ENCODE peak calls at places on chromosomes 11 and 22, in nine cellular contexts. O is tibial nerve, K is BE2C, X is cardiac muscle cell, E is hepatocyte, V is heart right ventricle, B is fibroblast of the aortic adventitia, C is cardiac fibroblast, D is uterus. M is an unnamed sample.

GRCh38 chr11:57343825-57344224 is 5.7 kb downstream of the P2RX3 start:
- DNase-seq in O (no peak), K (no peak), X (peak; percentile 71), E (no peak), V (no peak), B (no peak), C (no peak), D (no peak), M (no peak)

GRCh38 chr11:9662273-9662672 is 1.6 kb upstream of the SWAP70 start:
- DNase-seq in O (no peak), K (no peak), X (no peak), E (no peak), V (no peak), B (no peak), C (no peak), D (no peak), M (no peak)

GRCh38 chr11:47373876-47374820 is 4.2 kb downstream of the SPI1 start:
- DNase-seq in O (peak; percentile 79), K (peak; percentile 84), X (peak; percentile 89), E (peak; percentile 88), V (peak; percentile 83), B (peak; percentile 74), C (peak; percentile 77), D (peak; percentile 83), M (no peak)

GRCh38 chr22:17486313-17486712 is 77.0 kb upstream of the SLC25A18 start:
- DNase-seq in O (no peak), K (peak; percentile 35), X (no peak), E (no peak), V (no peak), B (no peak), C (no peak), D (no peak), M (no peak)

GRCh38 chr22:38034278-38034882 is 22.8 kb upstream of the PICK1 start:
- DNase-seq in O (no peak), K (peak; percentile 71), X (peak; percentile 43), E (peak; percentile 87), V (peak; percentile 74), B (peak; percentile 91), C (peak; percentile 94), D (peak; percentile 72), M (no peak)

GRCh38 chr22:37777122-37777687 is 30.5 kb upstream of the GCAT start:
- DNase-seq in O (peak; percentile 32), K (peak; percentile 45), X (no peak), E (peak; percentile 62), V (peak; percentile 31), B (peak; percentile 75), C (peak; percentile 53), D (no peak), M (peak; percentile 97)

GRCh38 chr11:114239632-114240224 is 56.5 kb upstream of the NNMT start:
- DNase-seq in O (no peak), K (no peak), X (no peak), E (no peak), V (no peak), B (no peak), C (no peak), D (no peak), M (no peak)

GRCh38 chr11:64876835-64877341 is 1.5 kb downstream of the EHD1 start:
- DNase-seq in O (no peak), K (no peak), X (peak; percentile 62), E (peak; percentile 65), V (no peak), B (peak; percentile 69), C (peak; percentile 51), D (no peak), M (no peak)

GRCh38 chr11:73281201-73281741 is 9.1 kb downstream of the P2RY6 start:
- DNase-seq in O (no peak), K (no peak), X (no peak), E (no peak), V (no peak), B (no peak), C (no peak), D (no peak), M (no peak)

GRCh38 chr11:2709429-2709828 is 9.6 kb upstream of the KCNQ1OT1 start:
- DNase-seq in O (peak; percentile 37), K (no peak), X (no peak), E (peak; percentile 64), V (no peak), B (peak; percentile 87), C (peak; percentile 97), D (peak; percentile 81), M (no peak)

GRCh38 chr22:37448521-37449150 is 21.4 kb upstream of the ELFN2 start:
- DNase-seq in O (no peak), K (no peak), X (no peak), E (no peak), V (no peak), B (no peak), C (no peak), D (no peak), M (no peak)

DNA sequence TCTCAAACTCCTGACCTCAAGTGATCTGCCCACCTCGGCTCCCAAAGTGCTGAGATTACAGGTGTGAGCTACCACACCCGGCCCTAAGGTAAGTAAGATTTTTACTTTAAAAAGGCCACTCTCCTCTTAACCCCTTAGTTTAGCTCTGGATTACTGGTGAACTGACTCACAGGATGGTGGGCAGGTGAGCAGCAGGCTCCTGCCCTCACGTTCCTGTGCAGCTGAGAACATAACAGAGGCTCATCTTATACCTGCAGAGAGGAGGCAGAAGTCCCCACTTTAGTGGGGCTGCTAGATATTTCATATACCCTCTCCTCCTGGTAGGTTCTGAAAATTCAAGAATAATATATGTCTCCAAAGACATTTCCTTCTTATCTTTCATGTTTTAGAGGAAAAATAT is 17.1 kb upstream of the SERPIND1 start:
- DNase-seq in O (no peak), K (no peak), X (no peak), E (no peak), V (no peak), B (no peak), C (no peak), D (no peak), M (no peak)
- H3K4me3 ChIP-seq in O (no peak overlapping the region), K (no peak overlapping the region), X (no peak overlapping the region), E (no peak overlapping the region), V (no peak overlapping the region), B (no peak overlapping the region), C (no peak overlapping the region), D (no peak overlapping the region), M (no peak overlapping the region)

GRCh38 chr11:115912484-115912945 is 408.3 kb upstream of the CADM1 start:
- DNase-seq in O (no peak), K (peak; percentile 27), X (peak; percentile 42), E (peak; percentile 48), V (no peak), B (no peak), C (no peak), D (no peak), M (no peak)
- TF ChIP-seq CTCF in O (no peak), K (peak; percentile 54), X (no peak), E (peak; percentile 51), V (peak; percentile 12), B (no peak), C (no peak), D (no peak), M (peak; percentile 30)

DNA sequence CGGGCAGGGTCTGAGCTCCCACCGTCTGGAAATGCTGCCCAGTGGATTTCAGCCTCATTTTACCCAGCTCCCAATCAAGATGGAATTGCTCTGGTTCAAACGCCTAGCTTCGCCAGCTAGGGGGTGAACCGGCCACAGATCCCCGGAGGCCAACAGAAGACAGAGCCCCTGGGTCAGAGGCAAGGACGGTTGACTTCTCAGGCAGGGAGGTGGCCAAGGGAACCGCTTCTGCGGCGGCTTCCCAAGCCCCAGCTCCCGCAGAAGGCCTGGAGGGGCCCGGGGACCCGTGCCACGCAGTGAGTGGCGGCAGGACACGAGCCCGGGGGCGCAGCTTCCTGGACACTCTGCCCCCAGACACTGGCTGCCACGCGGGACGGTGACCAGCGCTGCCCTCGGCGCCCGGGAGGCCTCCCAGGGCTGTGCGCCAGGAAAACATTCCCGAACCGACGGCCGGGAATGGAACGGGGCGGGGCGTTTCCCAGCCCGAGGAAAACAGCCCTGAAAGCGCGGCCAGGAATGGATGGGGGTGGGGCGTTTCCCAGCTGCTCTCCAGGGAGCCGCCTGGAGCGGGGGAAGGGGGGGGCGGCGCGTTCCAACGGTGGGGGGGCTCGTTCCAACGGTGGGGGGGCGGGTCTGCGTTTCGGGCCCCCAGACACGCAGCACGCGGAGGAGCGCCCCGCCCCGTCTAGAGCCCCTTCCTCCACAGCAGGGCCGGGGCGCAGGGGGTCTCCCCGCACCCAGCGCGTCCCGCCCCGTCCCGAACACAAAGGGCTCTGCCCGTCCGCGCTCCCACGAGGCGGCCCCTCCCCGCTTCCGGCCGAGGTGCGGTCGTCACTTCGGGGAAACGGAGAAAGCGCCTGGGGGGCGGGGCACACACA is 13.5 kb upstream of the B4GALNT4 start:
- DNase-seq in O (peak; percentile 93), K (peak; percentile 68), X (peak; percentile 91), E (peak; percentile 97), V (peak; percentile 97), B (peak; percentile 96), C (peak; percentile 100), D (peak; percentile 98), M (peak; percentile 15)
- H3K4me3 ChIP-seq in O (peak overlapping the region; percentile 46), K (peak overlapping the region; percentile 38), X (peak overlapping the region; percentile 39), E (no peak overlapping the region), V (peak overlapping the region; percentile 52), B (peak overlapping the region; percentile 53), C (peak overlapping the region; percentile 15), D (peak overlapping the region; percentile 27), M (peak overlapping the region; percentile 51)

GRCh38 chr11:96338910-96339703 is 3.9 kb downstream of the MAML2 start:
- DNase-seq in O (peak; percentile 33), K (no peak), X (no peak), E (no peak), V (peak; percentile 40), B (peak; percentile 87), C (peak; percentile 76), D (no peak), M (no peak)
- TF ChIP-seq CTCF in O (no peak), K (no peak), X (no peak), E (no peak), V (no peak), B (no peak), C (no peak), D (no peak), M (no peak)